ENCODE peak calls at places on chromosomes 11 and 22, in six cellular contexts. N is GM23248; W is activated CD4-positive, alpha-beta T cell treated with anti-CD3 and anti-CD28 coated beads, Interleukin-2, amount 50 U/mL, for 1 hour; T is fibroblast of pulmonary artery; A is RPMI7951; P is CD8-positive, alpha-beta T cell. I is an unnamed sample.

GRCh38 chr11:44006882-44007495 is 40.8 kb upstream of the ACCSL start:
- DNase-seq in N (no peak), W (no peak), T (no peak), A (no peak), P (no peak), I (no peak)

GRCh38 chr22:19965771-19966709 is 24.4 kb upstream of the TXNRD2 start:
- DNase-seq in N (peak; percentile 31), W (no peak), T (peak; percentile 20), A (no peak), P (no peak), I (no peak)

GRCh38 chr11:124756033-124756752 is 4.1 kb upstream of the VSIG2 start:
- DNase-seq in N (no peak), W (no peak), T (no peak), A (no peak), P (no peak), I (no peak)

GRCh38 chr11:122727101-122727929 is 71.8 kb downstream of the UBASH3B start:
- DNase-seq in N (peak; percentile 37), W (peak; percentile 30), T (no peak), A (peak; percentile 49), P (peak; percentile 67), I (peak; percentile 31)

GRCh38 chr11:65301491-65302329 is 13.0 kb upstream of the CDC42EP2 start:
- DNase-seq in N (no peak), W (no peak), T (peak; percentile 66), A (peak; percentile 67), P (no peak), I (no peak)

GRCh38 chr11:72676874-72677341 is 2.7 kb upstream of the PDE2A start:
- DNase-seq in N (peak; percentile 73), W (peak; percentile 70), T (peak; percentile 48), A (peak; percentile 35), P (peak; percentile 73), I (peak; percentile 68)

GRCh38 chr22:38258895-38259294 is 13.9 kb downstream of the TMEM184B start:
- DNase-seq in N (no peak), W (no peak), T (peak; percentile 96), A (no peak), P (no peak), I (no peak)

GRCh38 chr11:70399681-70400112 is 1.4 kb downstream of the CTTN start:
- DNase-seq in N (peak; percentile 98), W (no peak), T (peak; percentile 95), A (peak; percentile 97), P (no peak), I (no peak)

GRCh38 chr11:7252683-7253213 is 1.0 kb downstream of the SYT9 start:
- DNase-seq in N (no peak), W (no peak), T (no peak), A (no peak), P (no peak), I (no peak)

GRCh38 chr22:49099089-49099488 is 728.6 kb downstream of the BRD1 start:
- DNase-seq in N (no peak), W (no peak), T (no peak), A (no peak), P (no peak), I (no peak)

GRCh38 chr22:50470491-50470890 is 4.3 kb downstream of the SBF1 start:
- DNase-seq in N (no peak), W (no peak), T (no peak), A (no peak), P (no peak), I (no peak)

GRCh38 chr22:20783844-20784723 is 10.2 kb downstream of the SERPIND1 start:
- DNase-seq in N (peak; percentile 70), W (peak; percentile 22), T (peak; percentile 76), A (peak; percentile 78), P (peak; percentile 51), I (peak; percentile 16)

GRCh38 chr22:38614331-38615122 is 41.7 kb downstream of the FAM227A start:
- DNase-seq in N (peak; percentile 28), W (no peak), T (no peak), A (peak; percentile 8), P (no peak), I (no peak)

GRCh38 chr11:76368497-76368896 is 12.4 kb downstream of the THAP12 start:
- DNase-seq in N (no peak), W (no peak), T (no peak), A (no peak), P (no peak), I (no peak)

GRCh38 chr11:130877532-130877931 is 38.7 kb downstream of the SNX19 start:
- DNase-seq in N (peak; percentile 19), W (no peak), T (no peak), A (no peak), P (no peak), I (no peak)

GRCh38 chr11:35364101-35364780 is 55.1 kb downstream of the SLC1A2 start:
- DNase-seq in N (peak; percentile 97), W (no peak), T (peak; percentile 91), A (peak; percentile 90), P (no peak), I (no peak)

GRCh38 chr11:113282898-113283297 is 31.5 kb upstream of the TTC12 start:
- DNase-seq in N (no peak), W (no peak), T (no peak), A (no peak), P (no peak), I (no peak)

GRCh38 chr11:126359431-126360048 is 4.1 kb downstream of the ST3GAL4 start:
- DNase-seq in N (peak; percentile 86), W (no peak), T (peak; percentile 56), A (peak; percentile 95), P (no peak), I (no peak)

GRCh38 chr11:113289341-113290187 is 24.8 kb upstream of the TTC12 start:
- DNase-seq in N (peak; percentile 71), W (peak; percentile 58), T (peak; percentile 64), A (peak; percentile 63), P (peak; percentile 73), I (peak; percentile 54)

GRCh38 chr11:115751244-115751643 is 247.0 kb upstream of the CADM1 start:
- DNase-seq in N (no peak), W (no peak), T (no peak), A (no peak), P (no peak), I (no peak)

GRCh38 chr11:107705027-107705426 is 6.8 kb downstream of the SLN start:
- DNase-seq in N (peak; percentile 96), W (no peak), T (peak; percentile 86), A (peak; percentile 89), P (no peak), I (no peak)

GRCh38 chr22:23566716-23567475 is 13.2 kb downstream of the IGLL1 start:
- DNase-seq in N (no peak), W (no peak), T (no peak), A (no peak), P (no peak), I (no peak)

GRCh38 chr11:1830500-1831223 is 4.1 kb upstream of the SYT8 start:
- DNase-seq in N (no peak), W (no peak), T (no peak), A (peak; percentile 86), P (no peak), I (no peak)

GRCh38 chr11:62514151-62514550 is 32.5 kb downstream of the AHNAK start:
- DNase-seq in N (no peak), W (no peak), T (no peak), A (no peak), P (no peak), I (no peak)

GRCh38 chr22:38201718-38202436 is at the start of gene MAFF:
- DNase-seq in N (peak; percentile 98), W (peak; percentile 82), T (peak; percentile 98), A (peak; percentile 94), P (peak; percentile 90), I (peak; percentile 81)

GRCh38 chr22:24200616-24201212 is 19.4 kb downstream of the SUSD2 start:
- DNase-seq in N (peak; percentile 74), W (no peak), T (peak; percentile 81), A (peak; percentile 54), P (no peak), I (no peak)

GRCh38 chr11:2561283-2562180 is 116.7 kb downstream of the KCNQ1 start:
- DNase-seq in N (no peak), W (no peak), T (no peak), A (no peak), P (no peak), I (no peak)

GRCh38 chr11:2762451-2762850 is 62.7 kb upstream of the KCNQ1OT1 start:
- DNase-seq in N (no peak), W (no peak), T (no peak), A (no peak), P (no peak), I (no peak)

GRCh38 chr11:12469451-12469850 is 92.1 kb downstream of the PARVA start:
- DNase-seq in N (peak; percentile 31), W (no peak), T (peak; percentile 55), A (no peak), P (no peak), I (no peak)

GRCh38 chr11:130383363-130384168 is 44.8 kb downstream of the ADAMTS8 start:
- DNase-seq in N (peak; percentile 40), W (no peak), T (peak; percentile 67), A (peak; percentile 88), P (no peak), I (no peak)

GRCh38 chr11:112114460-112114859 is 27.8 kb downstream of the SDHD start:
- DNase-seq in N (no peak), W (no peak), T (no peak), A (no peak), P (no peak), I (no peak)

GRCh38 chr11:56698795-56699194 is at the start of gene OR9G1:
- DNase-seq in N (no peak), W (no peak), T (no peak), A (no peak), P (no peak), I (no peak)

GRCh38 chr22:21866821-21867527 is 471 bp downstream of the MAPK1 start:
- DNase-seq in N (peak; percentile 69), W (peak; percentile 24), T (no peak), A (no peak), P (peak; percentile 50), I (peak; percentile 34)

GRCh38 chr11:81098471-81098870 is 1635.2 kb downstream of the FAM181B start:
- DNase-seq in N (no peak), W (no peak), T (no peak), A (no peak), P (no peak), I (no peak)

GRCh38 chr11:116035972-116036371 is 531.8 kb upstream of the CADM1 start:
- DNase-seq in N (no peak), W (no peak), T (no peak), A (no peak), P (no peak), I (no peak)

GRCh38 chr22:29072193-29072978 is 449 bp upstream of the KREMEN1 start:
- DNase-seq in N (peak; percentile 92), W (peak; percentile 80), T (peak; percentile 57), A (peak; percentile 62), P (peak; percentile 86), I (peak; percentile 78)

GRCh38 chr11:112175596-112175947 is 260 bp downstream of the BCO2 start:
- DNase-seq in N (no peak), W (no peak), T (peak; percentile 11), A (no peak), P (no peak), I (no peak)

GRCh38 chr11:2387266-2387982 is 10.3 kb downstream of the CD81 start:
- DNase-seq in N (peak; percentile 60), W (no peak), T (peak; percentile 31), A (peak; percentile 75), P (peak; percentile 64), I (no peak)

GRCh38 chr22:49966716-49967332 is 6.3 kb downstream of the PIM3 start:
- DNase-seq in N (no peak), W (no peak), T (peak; percentile 48), A (no peak), P (peak; percentile 46), I (peak; percentile 12)

I was measured in activated T-helper 2 cell treated with anti-CD3 and anti-CD28 coated beads, Interferon-gamma antibody, Interleukin-2, Interleukin-4, amounts not matched to agents 10 μg/mL and 5 μg/mL and 100 μg/mL, durations not matched to agents 14 hours and 24 hours and 36 hours.